ENCODE peak calls at places on chromosomes 3 and 15, in five cellular contexts. G, R, E, O and K are unnamed samples.

GRCh38 chr3:123629747-123630047 is 44.8 kb upstream of the HACD2 start:
- DNase-seq in G (no peak), R (no peak), E (no peak), O (no peak), K (no peak)

GRCh38 chr15:85048430-85048829 is 66.8 kb downstream of the PDE8A start:
- DNase-seq in G (no peak), R (peak), E (no peak), O (no peak), K (no peak)

GRCh38 chr15:60297047-60297446 is 100.7 kb downstream of the ANXA2 start:
- DNase-seq in G (no peak), R (no peak), E (no peak), O (no peak), K (no peak)

GRCh38 chr3:69443554-69443953 is 57.7 kb upstream of the FRMD4B start:
- DNase-seq in G (no peak), R (peak), E (no peak), O (no peak), K (no peak)

GRCh38 chr3:133575121-133575520 is 1.6 kb downstream of the CDV3 start:
- DNase-seq in G (no peak), R (no peak), E (no peak), O (no peak), K (no peak)

GRCh38 chr15:63983071-63983711 is 63.1 kb downstream of the DAPK2 start:
- DNase-seq in G (peak), R (no peak), E (no peak), O (peak), K (no peak)

GRCh38 chr3:61638721-61639120 is 77.3 kb downstream of the PTPRG start:
- DNase-seq in G (no peak), R (peak), E (no peak), O (no peak), K (no peak)

GRCh38 chr3:127097516-127097915 is 95.4 kb upstream of the PRR23E start:
- DNase-seq in G (no peak), R (no peak), E (no peak), O (no peak), K (no peak)

GRCh38 chr3:56131976-56132590 is 336.2 kb downstream of the ERC2 start:
- DNase-seq in G (peak), R (peak), E (no peak), O (no peak), K (peak)

GRCh38 chr3:188700918-188701317 is 470.9 kb upstream of the TPRG1 start:
- DNase-seq in G (no peak), R (no peak), E (no peak), O (no peak), K (no peak)

GRCh38 chr3:21326704-21327103 is 424.3 kb downstream of the ZNF385D start:
- DNase-seq in G (peak), R (peak), E (no peak), O (no peak), K (no peak)

GRCh38 chr3:160400048-160400630 is 689 bp downstream of the SMC4 start:
- DNase-seq in G (no peak), R (peak), E (peak), O (peak), K (peak)

GRCh38 chr3:61625429-61625828 is 64.1 kb downstream of the PTPRG start:
- DNase-seq in G (no peak), R (no peak), E (no peak), O (no peak), K (no peak)

GRCh38 chr15:56410712-56411111 is 45.5 kb downstream of the TEX9 start:
- DNase-seq in G (no peak), R (no peak), E (no peak), O (no peak), K (no peak)

GRCh38 chr3:24156466-24156865 is 211.4 kb downstream of the NR1D2 start:
- DNase-seq in G (peak), R (peak), E (no peak), O (no peak), K (peak)